ENCODE peak calls at places on chromosomes 4 and X, in five cellular contexts. T, V, R, C and D are unnamed samples.

GRCh38 chr4:140609548-140610425 is 41.0 kb upstream of the UCP1 start:
- DNase-seq in V (no peak), C (no peak), T (peak), R (no peak), D (no peak)

GRCh38 chr4:16967722-16968121 is 69.3 kb upstream of the LDB2 start:
- DNase-seq in C (peak), T (no peak), V (peak), R (no peak), D (peak)

GRCh38 chrX:115561605-115562491 is 874 bp downstream of the PLS3 start:
- DNase-seq in R (peak), T (peak), C (peak), V (peak), D (peak)

GRCh38 chr4:82630079-82630478 is 68.3 kb upstream of the TMEM150C start:
- DNase-seq in V (no peak), C (no peak), T (no peak), R (no peak), D (no peak)

GRCh38 chrX:120262781-120263719 is 12.4 kb downstream of the ZBTB33 start:
- DNase-seq in R (no peak), C (no peak), T (no peak), V (no peak), D (no peak)

GRCh38 chrX:20596856-20597255 is 330.1 kb upstream of the RPS6KA3 start:
- DNase-seq in C (no peak), R (no peak), V (no peak), T (no peak), D (no peak)

GRCh38 chr4:19675172-19675811 is 576.4 kb upstream of the SLIT2 start:
- DNase-seq in R (no peak), T (no peak), C (no peak), V (no peak), D (no peak)

GRCh38 chr4:77500801-77501200 is 104.8 kb upstream of the CXCL13 start:
- DNase-seq in C (no peak), T (no peak), R (no peak), V (no peak), D (no peak)

GRCh38 chr4:80201326-80202151 is 4.2 kb downstream of the PRDM8 start:
- DNase-seq in V (peak), R (peak), T (no peak), C (peak), D (no peak)

GRCh38 chr4:180330521-180330920 is 1912.7 kb upstream of the TENM3 start:
- DNase-seq in C (no peak), V (no peak), T (no peak), R (no peak), D (no peak)

GRCh38 chr4:145734576-145735329 is 54.8 kb downstream of the C4orf51 start:
- DNase-seq in R (no peak), C (peak), T (peak), V (peak), D (peak)

GRCh38 chrX:20063716-20064351 is 52.9 kb downstream of the MAP7D2 start:
- DNase-seq in R (no peak), T (no peak), V (no peak), C (no peak), D (no peak)

GRCh38 chrX:130100180-130100579 is 10.1 kb downstream of the ELF4 start:
- DNase-seq in T (no peak), C (peak), V (peak), R (no peak), D (peak)

GRCh38 chr4:3515646-3516045 is 16.6 kb downstream of the LRPAP1 start:
- DNase-seq in T (no peak), C (no peak), V (no peak), R (peak), D (no peak)

GRCh38 chr4:109433281-109434006 is at the start of gene SEC24B:
- DNase-seq in R (peak), V (peak), T (peak), C (peak), D (peak)

GRCh38 chr4:2803624-2804448 is 11.0 kb downstream of the SH3BP2 start:
- DNase-seq in T (no peak), R (peak), V (peak), C (no peak), D (peak)

GRCh38 chr4:187929024-187929423 is 66.5 kb upstream of the ZFP42 start:
- DNase-seq in R (no peak), C (no peak), T (peak), V (no peak), D (no peak)

GRCh38 chrX:43654431-43655150 is 1.5 kb upstream of the MAOA start:
- DNase-seq in V (peak), T (peak), R (peak), C (peak), D (peak)
- TF ChIP-seq POLR2A in V (peak), T (peak), R (peak), C (peak), D (peak)

DNA sequence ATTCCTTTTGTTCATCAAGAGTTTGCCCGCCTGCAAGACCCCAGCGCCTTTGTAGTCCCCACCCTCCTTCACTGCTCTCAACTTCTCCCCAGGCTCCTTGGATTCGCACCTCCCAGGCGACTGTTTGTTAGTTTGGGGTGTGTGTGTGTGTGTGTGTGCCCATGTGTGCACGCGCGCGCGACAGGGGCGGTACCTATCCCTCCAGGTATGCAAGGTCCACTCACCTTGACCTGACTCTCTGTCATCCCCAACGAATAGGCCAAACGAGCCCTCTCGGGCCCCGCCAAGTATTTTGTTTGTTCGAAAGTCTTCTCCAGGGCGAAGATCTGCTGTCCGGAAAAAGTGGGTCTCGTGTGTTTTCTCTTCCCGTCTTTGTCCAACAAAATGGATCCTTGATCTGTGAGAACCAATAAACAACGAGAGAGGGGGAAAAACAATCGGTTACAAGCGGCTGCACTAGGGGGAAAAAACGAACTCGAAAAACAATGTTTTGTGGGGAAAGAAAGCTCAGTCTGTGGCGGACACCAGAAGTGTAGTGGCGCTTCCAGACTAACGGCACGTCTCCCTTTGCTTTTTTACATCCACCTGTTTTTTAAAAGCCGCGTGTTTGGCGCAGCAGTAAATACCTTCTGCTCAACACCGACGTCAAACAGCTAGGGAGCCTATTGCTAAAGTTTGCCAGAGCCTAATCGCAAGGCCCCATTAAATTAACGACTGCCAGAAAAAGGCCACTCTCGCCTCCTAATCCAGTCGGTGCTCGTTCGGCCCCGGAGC is 3.5 kb downstream of the NKX6-1 start:
- DNase-seq in T (no peak), R (peak), V (no peak), C (no peak), D (no peak)
- H3K4me3 ChIP-seq in T (no peak), R (no peak), V (no peak), C (no peak), D (no peak)

DNA sequence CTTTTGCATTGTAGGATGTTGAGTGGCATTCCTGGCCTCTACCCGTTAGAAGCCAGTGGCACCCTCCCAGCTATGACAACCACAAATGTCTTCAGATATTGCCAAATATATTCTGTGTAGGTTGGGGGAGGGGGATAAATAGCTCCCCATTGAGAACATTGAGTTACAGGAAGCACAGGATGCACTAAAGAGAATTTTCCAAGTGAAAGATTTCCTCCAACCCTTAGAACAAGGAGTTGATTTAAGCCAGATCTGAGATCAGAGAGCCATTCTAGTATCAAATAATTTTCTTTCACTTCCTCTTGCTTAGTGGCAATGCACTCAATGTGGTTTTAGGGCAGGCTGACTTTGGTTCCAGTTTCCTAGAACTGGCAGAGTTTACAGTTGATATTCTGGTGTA is 436.6 kb downstream of the C4orf33 start:
- DNase-seq in R (no peak), T (no peak), C (no peak), V (no peak), D (no peak)
- TF ChIP-seq CTCF in R (no peak), T (no peak), C (no peak), V (no peak), D (no peak)

GRCh38 chr4:38529189-38530115 is 134.5 kb upstream of the KLF3 start:
- DNase-seq in R (no peak), C (no peak), V (no peak), T (no peak), D (no peak)
- TF ChIP-seq POLR2A in R (no peak), C (no peak), V (no peak), T (no peak), D (no peak)

GRCh38 chr4:184268574-184269160 is 51.0 kb upstream of the ENPP6 start:
- DNase-seq in C (no peak), T (peak), V (no peak), R (no peak), D (no peak)

GRCh38 chr4:184269879-184270430 is 52.3 kb upstream of the ENPP6 start:
- DNase-seq in V (no peak), T (no peak), C (no peak), R (no peak), D (no peak)

GRCh38 chr4:184265566-184266351 is 48.1 kb upstream of the ENPP6 start:
- DNase-seq in V (no peak), C (no peak), T (peak), R (no peak), D (no peak)

GRCh38 chr4:184267206-184267608 is 49.5 kb upstream of the ENPP6 start:
- DNase-seq in T (no peak), V (no peak), C (no peak), R (no peak), D (no peak)

GRCh38 chr4:184267673-184268573 is 50.2 kb upstream of the ENPP6 start:
- DNase-seq in R (no peak), T (peak), V (no peak), C (no peak), D (peak)
- H3K4me3 ChIP-seq in R (peak), T (peak), V (peak), C (no peak), D (peak)

GRCh38 chrX:131262200-131262599 is 26.9 kb downstream of the IGSF1 start:
- DNase-seq in T (no peak), V (no peak), R (no peak), C (no peak), D (no peak)

GRCh38 chrX:131264665-131265064 is 24.4 kb downstream of the IGSF1 start:
- DNase-seq in C (no peak), V (no peak), R (no peak), T (no peak), D (no peak)

GRCh38 chrX:131264053-131264452 is 25.1 kb downstream of the IGSF1 start:
- DNase-seq in T (no peak), V (no peak), R (no peak), C (no peak), D (no peak)

GRCh38 chrX:131262738-131263679 is 26.1 kb downstream of the IGSF1 start:
- DNase-seq in T (peak), R (no peak), V (no peak), C (no peak), D (no peak)
- TF ChIP-seq CTCF in T (peak), R (peak), V (no peak), C (no peak), D (peak)

GRCh38 chrX:107628662-107629532 is 587 bp downstream of the PRPS1 start:
- DNase-seq in V (peak), C (peak), T (peak), R (no peak), D (peak)
- TF ChIP-seq POLR2A in V (no peak), C (no peak), T (no peak), R (no peak), D (peak)

DNA sequence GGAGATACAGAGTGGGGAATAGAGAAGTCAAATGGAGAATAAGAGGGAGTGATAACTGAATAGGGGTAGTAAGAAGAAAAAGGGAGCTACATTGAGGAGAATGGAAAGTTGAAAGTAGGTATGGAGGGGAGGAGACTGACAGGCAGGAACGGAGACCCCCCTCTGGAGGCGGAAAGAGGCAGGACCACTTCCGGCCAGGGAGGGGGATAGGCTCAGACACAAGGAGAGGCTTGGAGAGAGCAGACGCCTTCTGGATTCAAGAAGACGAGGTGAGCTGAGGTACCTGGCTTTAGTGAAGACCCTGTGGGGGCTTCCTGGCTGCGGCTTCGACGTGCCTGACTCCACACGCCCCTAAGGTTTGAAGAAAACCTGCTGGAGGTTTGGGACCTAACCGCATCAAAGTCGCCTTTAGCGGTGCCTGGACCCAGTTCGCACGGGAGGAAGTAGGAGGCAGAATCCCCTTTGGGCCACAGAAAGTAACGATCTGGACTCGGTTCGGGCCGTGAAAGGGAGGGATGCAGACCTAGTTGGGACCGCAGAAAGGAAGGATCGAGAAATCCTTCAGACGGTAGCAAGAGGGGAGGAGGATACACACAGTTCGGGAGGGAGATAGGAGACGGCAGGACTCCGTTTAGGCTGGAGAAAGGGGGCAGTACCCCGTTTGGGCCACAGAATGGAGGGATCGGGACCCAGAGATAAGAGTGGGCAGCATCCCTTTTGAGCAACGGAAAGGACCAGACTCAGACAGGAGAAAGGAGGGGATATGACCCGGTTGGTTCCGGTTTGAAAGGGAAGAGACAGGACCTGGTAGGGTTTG is at the start of gene TRO:
- DNase-seq in C (no peak), R (no peak), V (no peak), T (no peak), D (no peak)
- H3K4me3 ChIP-seq in C (peak), R (peak), V (peak), T (peak), D (peak)

GRCh38 chr4:5566526-5566925 is 141.8 kb downstream of the EVC2 start:
- DNase-seq in T (no peak), R (no peak), V (no peak), C (no peak), D (no peak)
- TF ChIP-seq CTCF in T (no peak), R (no peak), V (no peak), C (no peak), D (no peak)